ENCODE peak calls at places on chromosomes 2 and 18, in six cellular contexts. B is pancreas, M is IMR-90, T is stomach, S is right cardiac atrium, X is left ventricle myocardium inferior. Y is an unnamed sample.
A peak's percentile ranks its signal among the peaks of the same experiment; 100 is the strongest.

GRCh38 chr2:111135910-111136297 is 15.2 kb downstream of the BCL2L11 start:
- DNase-seq in M (peak; percentile 40), B (no peak), S (peak; percentile 47), T (no peak), X (peak; percentile 36), Y (no peak)

GRCh38 chr2:9422321-9423099 is 818 bp downstream of the ITGB1BP1 start:
- DNase-seq in X (peak; percentile 39), S (peak; percentile 61), T (peak; percentile 41), M (peak; percentile 33), B (peak; percentile 74), Y (no peak)

GRCh38 chr2:37340637-37341036 is 3.8 kb upstream of the QPCT start:
- DNase-seq in T (no peak), M (no peak), S (no peak), X (no peak), B (no peak), Y (no peak)

GRCh38 chr18:8741524-8741923 is 36.2 kb downstream of the MTCL1 start:
- DNase-seq in T (no peak), X (no peak), B (no peak), S (no peak), M (no peak), Y (no peak)

GRCh38 chr2:65487404-65487803 is 55.0 kb upstream of the SPRED2 start:
- DNase-seq in S (no peak), B (no peak), M (no peak), T (no peak), X (no peak), Y (peak; percentile 29)

GRCh38 chr2:238717084-238717483 is 130.8 kb upstream of the TWIST2 start:
- DNase-seq in S (no peak), X (no peak), T (no peak), B (no peak), M (no peak), Y (no peak)

GRCh38 chr2:108637304-108637669 is 82.0 kb upstream of the RANBP2 start:
- DNase-seq in M (peak; percentile 96), B (no peak), X (peak; percentile 55), T (peak; percentile 49), S (peak; percentile 60), Y (no peak)

GRCh38 chr18:69795785-69796184 is 151.9 kb downstream of the CD226 start:
- DNase-seq in B (no peak), S (no peak), X (no peak), T (no peak), M (peak; percentile 62), Y (no peak)

GRCh38 chr2:238895901-238896600 is 48.2 kb downstream of the TWIST2 start:
- DNase-seq in M (peak; percentile 91), X (peak; percentile 68), T (peak; percentile 31), B (no peak), S (peak; percentile 86), Y (no peak)

GRCh38 chr2:32946314-32947075 is at the start of gene LTBP1:
- DNase-seq in M (peak; percentile 76), B (peak; percentile 80), T (peak; percentile 69), X (peak; percentile 83), S (peak; percentile 80), Y (no peak)

GRCh38 chr2:25159947-25160346 is 8.4 kb downstream of the POMC start:
- DNase-seq in T (no peak), M (peak; percentile 18), X (no peak), B (peak; percentile 5), S (no peak), Y (no peak)

GRCh38 chr2:71008342-71008741 is 13.7 kb upstream of the TEX261 start:
- DNase-seq in M (no peak), T (no peak), B (no peak), X (no peak), S (no peak), Y (no peak)

GRCh38 chr18:80103231-80103630 is 5.8 kb upstream of the ADNP2 start:
- DNase-seq in S (no peak), M (peak; percentile 69), B (no peak), T (no peak), X (no peak), Y (no peak)

GRCh38 chr2:207265849-207266248 is 100.1 kb upstream of the KLF7 start:
- DNase-seq in B (no peak), T (no peak), M (no peak), X (no peak), S (no peak), Y (no peak)

GRCh38 chr2:241941691-241942301 is 72.3 kb downstream of the RTP5 start:
- DNase-seq in X (no peak), S (no peak), B (no peak), T (peak; percentile 13), M (no peak), Y (no peak)

GRCh38 chr2:106275971-106276370 is 81.9 kb upstream of the UXS1 start:
- DNase-seq in S (no peak), B (no peak), M (no peak), T (no peak), X (no peak), Y (no peak)

GRCh38 chr2:168355110-168355509 is 101.0 kb upstream of the CERS6 start:
- DNase-seq in S (no peak), B (no peak), M (no peak), X (no peak), T (no peak), Y (no peak)

GRCh38 chr2:208042041-208042440 is 16.7 kb upstream of the PLEKHM3 start:
- DNase-seq in S (no peak), B (no peak), X (no peak), T (no peak), M (peak; percentile 78), Y (no peak)

GRCh38 chr18:35478520-35479435 is 19.0 kb downstream of the INO80C start:
- DNase-seq in X (no peak), S (no peak), T (peak; percentile 68), M (peak; percentile 86), B (no peak), Y (peak; percentile 95)

GRCh38 chr2:195984951-195985726 is 83.5 kb downstream of the DNAH7 start:
- DNase-seq in X (no peak), S (no peak), B (no peak), M (no peak), T (no peak), Y (no peak)

GRCh38 chr18:3466051-3466450 is 16.1 kb downstream of the TGIF1 start:
- DNase-seq in S (no peak), T (no peak), B (no peak), M (peak; percentile 90), X (no peak), Y (no peak)

GRCh38 chr2:95260028-95261023 is 13.9 kb upstream of the PROM2 start:
- DNase-seq in B (no peak), T (peak; percentile 18), X (no peak), S (no peak), M (peak; percentile 7), Y (peak; percentile 82)

GRCh38 chr2:163641986-163642385 is 93.8 kb downstream of the FIGN start:
- DNase-seq in M (peak; percentile 57), T (no peak), X (no peak), B (no peak), S (no peak), Y (no peak)

GRCh38 chr18:75533954-75534353 is 106.5 kb upstream of the SMIM21 start:
- DNase-seq in B (no peak), T (no peak), M (peak; percentile 56), S (no peak), X (no peak), Y (no peak)

GRCh38 chr18:26867471-26867870 is 2.0 kb upstream of the AQP4 start:
- DNase-seq in S (no peak), T (no peak), B (no peak), X (no peak), M (no peak), Y (no peak)

GRCh38 chr2:241364781-241365180 is 8.7 kb downstream of the FARP2 start:
- DNase-seq in M (no peak), S (no peak), T (no peak), X (no peak), B (no peak), Y (no peak)

GRCh38 chr2:11855120-11855760 is 108.8 kb downstream of the LPIN1 start:
- DNase-seq in S (no peak), X (no peak), M (no peak), B (no peak), T (no peak), Y (no peak)

GRCh38 chr2:70698847-70699246 is 69.2 kb downstream of the ADD2 start:
- DNase-seq in B (no peak), S (no peak), M (no peak), T (no peak), X (no peak), Y (no peak)

GRCh38 chr2:21800356-21800755 is 676.6 kb downstream of the TDRD15 start:
- DNase-seq in T (no peak), B (no peak), X (no peak), S (no peak), M (peak; percentile 67), Y (no peak)

GRCh38 chr2:9142551-9143263 is 63.9 kb upstream of the ASAP2 start:
- DNase-seq in B (peak; percentile 97), S (peak; percentile 88), T (peak; percentile 89), X (peak; percentile 86), M (peak; percentile 92), Y (no peak)

GRCh38 chr2:86056935-86057334 is 48.8 kb downstream of the POLR1A start:
- DNase-seq in S (no peak), B (no peak), M (peak; percentile 20), T (no peak), X (no peak), Y (no peak)

GRCh38 chr2:86786001-86786536 is 4.6 kb downstream of the CD8A start:
- DNase-seq in B (no peak), S (no peak), X (no peak), T (no peak), M (no peak), Y (no peak)

GRCh38 chr2:172339431-172340010 is 87.9 kb upstream of the ITGA6 start:
- DNase-seq in B (no peak), M (peak; percentile 29), S (no peak), X (no peak), T (no peak), Y (no peak)

GRCh38 chr2:165214093-165214492 is 10.2 kb upstream of the SCN3A start:
- DNase-seq in T (no peak), M (no peak), B (no peak), S (no peak), X (no peak), Y (no peak)

GRCh38 chr18:59282341-59282740 is 9.1 kb upstream of the RAX start:
- DNase-seq in T (no peak), B (no peak), M (no peak), S (no peak), X (no peak), Y (no peak)

GRCh38 chr2:201257381-201257940 is 2.9 kb upstream of the CASP8 start:
- DNase-seq in M (peak; percentile 5), X (peak; percentile 27), B (no peak), S (peak; percentile 47), T (peak; percentile 43), Y (no peak)
- H3K27ac ChIP-seq in M (peak overlapping the region; percentile 54), X (peak overlapping the region; percentile 88), B (peak overlapping the region; percentile 79), S (peak overlapping the region; percentile 97), T (peak overlapping the region; percentile 91), Y (peak overlapping the region; percentile 97)

GRCh38 chr2:50614056-50614455 is 417.9 kb downstream of the NRXN1 start:
- DNase-seq in B (no peak), M (peak; percentile 59), X (no peak), T (no peak), S (no peak), Y (no peak)
- H3K27ac ChIP-seq in B (no peak overlapping the region), M (no peak overlapping the region), X (no peak overlapping the region), T (no peak overlapping the region), S (no peak overlapping the region), Y (peak overlapping the region; percentile 50)

GRCh38 chr2:201114846-201115245 is 1.1 kb upstream of the CFLAR start:
- DNase-seq in B (no peak), X (no peak), M (no peak), S (no peak), T (no peak), Y (no peak)
- H3K27ac ChIP-seq in B (no peak overlapping the region), X (peak overlapping the region; percentile 100), M (peak overlapping the region; percentile 39), S (peak overlapping the region; percentile 10), T (no peak overlapping the region), Y (peak overlapping the region; percentile 99)

GRCh38 chr18:13379930-13380665 is 161.5 kb downstream of the LDLRAD4 start:
- DNase-seq in T (no peak), M (no peak), S (no peak), X (no peak), B (no peak), Y (no peak)
- H3K27ac ChIP-seq in T (no peak overlapping the region), M (no peak overlapping the region), S (peak overlapping the region; percentile 60), X (peak overlapping the region; percentile 87), B (no peak overlapping the region), Y (no peak overlapping the region)